ENCODE peak calls at places on chromosomes 2 and 18, in four cellular contexts. R, C, G and H are unnamed samples.

GRCh38 chr2:73970850-73971471 is 13.7 kb upstream of the TET3 start:
- DNase-seq in R (peak; percentile 89), C (peak; percentile 88), G (peak; percentile 29), H (no peak)

GRCh38 chr18:46344416-46345180 is 240.4 kb downstream of the HAUS1 start:
- DNase-seq in R (no peak), C (no peak), G (no peak), H (no peak)

GRCh38 chr2:81714817-81715216 is 1410.3 kb upstream of the LRRTM1 start:
- DNase-seq in R (no peak), C (no peak), G (no peak), H (no peak)

GRCh38 chr2:174013310-174013751 is 48.2 kb upstream of the SP3 start:
- DNase-seq in R (no peak), C (no peak), G (no peak), H (no peak)

GRCh38 chr2:2898744-2899143 is 478.9 kb downstream of the EIPR1 start:
- DNase-seq in R (no peak), C (no peak), G (no peak), H (no peak)

GRCh38 chr18:76350134-76351025 is 144.7 kb downstream of the ZNF516 start:
- DNase-seq in R (no peak), C (no peak), G (no peak), H (no peak)

GRCh38 chr2:204545861-204546773 is 842 bp downstream of the PARD3B start:
- DNase-seq in R (no peak), C (no peak), G (no peak), H (peak; percentile 11)

GRCh38 chr2:99710720-99711612 is 221.1 kb upstream of the REV1 start:
- DNase-seq in R (no peak), C (no peak), G (no peak), H (no peak)

GRCh38 chr2:101616411-101616810 is 81.1 kb upstream of the MAP4K4 start:
- DNase-seq in R (no peak), C (no peak), G (no peak), H (no peak)

GRCh38 chr18:57542801-57543427 is 43.6 kb downstream of the FECH start:
- DNase-seq in R (no peak), C (no peak), G (no peak), H (no peak)

GRCh38 chr2:96868555-96869280 is 1.2 kb downstream of the SEMA4C start:
- DNase-seq in R (peak; percentile 89), C (peak; percentile 33), G (peak; percentile 95), H (peak; percentile 83)

GRCh38 chr2:100344433-100344832 is 22.1 kb upstream of the LONRF2 start:
- DNase-seq in R (no peak), C (no peak), G (no peak), H (no peak)

GRCh38 chr18:49510393-49511115 is 23.5 kb upstream of the C18orf32 start:
- DNase-seq in R (peak; percentile 53), C (no peak), G (no peak), H (peak; percentile 50)

GRCh38 chr18:63365909-63366269 is 1.1 kb downstream of the KDSR start:
- DNase-seq in R (peak; percentile 14), C (no peak), G (no peak), H (no peak)

GRCh38 chr2:133434962-133435668 is 133.1 kb downstream of the NCKAP5 start:
- DNase-seq in R (no peak), C (no peak), G (no peak), H (peak; percentile 43)

GRCh38 chr2:178886006-178886405 is 78.8 kb upstream of the TTN start:
- DNase-seq in R (no peak), C (no peak), G (no peak), H (no peak)

GRCh38 chr18:75247041-75247551 is 36.5 kb downstream of the TSHZ1 start:
- DNase-seq in R (no peak), C (no peak), G (no peak), H (no peak)

GRCh38 chr2:37084797-37085196 is 479 bp downstream of the GPATCH11 start:
- DNase-seq in R (no peak), C (no peak), G (no peak), H (no peak)

GRCh38 chr2:151973013-151973900 is 125.6 kb downstream of the CACNB4 start:
- DNase-seq in R (no peak), C (no peak), G (peak; percentile 47), H (no peak)

GRCh38 chr18:2654828-2655152 is 736 bp upstream of the SMCHD1 start:
- DNase-seq in R (no peak), C (no peak), G (no peak), H (no peak)

GRCh38 chr18:23229472-23229871 is 94.2 kb downstream of the CABLES1 start:
- DNase-seq in R (no peak), C (no peak), G (no peak), H (no peak)

GRCh38 chr2:183224933-183225332 is 100.7 kb downstream of the NUP35 start:
- DNase-seq in R (no peak), C (no peak), G (no peak), H (no peak)

GRCh38 chr2:136301012-136301411 is 183.1 kb upstream of the CXCR4 start:
- DNase-seq in R (no peak), C (no peak), G (no peak), H (no peak)

GRCh38 chr2:233058717-233059546 is 1.2 kb upstream of the INPP5D start:
- DNase-seq in R (no peak), C (no peak), G (no peak), H (no peak)

GRCh38 chr2:97660775-97661417 is 2.9 kb downstream of the ACTR1B start:
- DNase-seq in R (peak; percentile 38), C (no peak), G (no peak), H (no peak)

GRCh38 chr2:9154061-9154460 is 52.6 kb upstream of the ASAP2 start:
- DNase-seq in R (no peak), C (no peak), G (no peak), H (no peak)

GRCh38 chr2:9150906-9151305 is 55.7 kb upstream of the ASAP2 start:
- DNase-seq in R (no peak), C (no peak), G (no peak), H (no peak)

GRCh38 chr2:9156483-9156882 is 50.1 kb upstream of the ASAP2 start:
- DNase-seq in R (no peak), C (no peak), G (no peak), H (no peak)

GRCh38 chr2:9152975-9153402 is 53.6 kb upstream of the ASAP2 start:
- DNase-seq in R (no peak), C (no peak), G (no peak), H (peak; percentile 34)

GRCh38 chr2:9153589-9153988 is 53.0 kb upstream of the ASAP2 start:
- DNase-seq in R (no peak), C (no peak), G (no peak), H (no peak)
- TF ChIP-seq BHLHE40 in R (no peak), C (no peak), G (no peak), H (no peak)

GRCh38 chr2:127591221-127591923 is 54.6 kb upstream of the GPR17 start:
- DNase-seq in R (peak; percentile 73), C (no peak), G (peak; percentile 74), H (peak; percentile 85)

GRCh38 chr2:127590386-127591190 is 55.1 kb downstream of the MYO7B start:
- DNase-seq in R (no peak), C (no peak), G (no peak), H (no peak)

GRCh38 chr2:127589876-127590275 is 54.4 kb downstream of the MYO7B start:
- DNase-seq in R (no peak), C (no peak), G (no peak), H (no peak)

GRCh38 chr2:127588241-127588640 is 52.8 kb downstream of the MYO7B start:
- DNase-seq in R (no peak), C (no peak), G (no peak), H (no peak)

GRCh38 chr2:127589358-127589757 is 53.9 kb downstream of the MYO7B start:
- DNase-seq in R (no peak), C (no peak), G (no peak), H (no peak)
- TF ChIP-seq SP1 in R (no peak), C (no peak), G (no peak), H (no peak)

GRCh38 chr2:212626371-212626918 is 87.8 kb upstream of the ERBB4 start:
- DNase-seq in R (no peak), C (no peak), G (no peak), H (no peak)
- TF ChIP-seq BHLHE40 in R (no peak), C (no peak), G (no peak), H (no peak)

DNA sequence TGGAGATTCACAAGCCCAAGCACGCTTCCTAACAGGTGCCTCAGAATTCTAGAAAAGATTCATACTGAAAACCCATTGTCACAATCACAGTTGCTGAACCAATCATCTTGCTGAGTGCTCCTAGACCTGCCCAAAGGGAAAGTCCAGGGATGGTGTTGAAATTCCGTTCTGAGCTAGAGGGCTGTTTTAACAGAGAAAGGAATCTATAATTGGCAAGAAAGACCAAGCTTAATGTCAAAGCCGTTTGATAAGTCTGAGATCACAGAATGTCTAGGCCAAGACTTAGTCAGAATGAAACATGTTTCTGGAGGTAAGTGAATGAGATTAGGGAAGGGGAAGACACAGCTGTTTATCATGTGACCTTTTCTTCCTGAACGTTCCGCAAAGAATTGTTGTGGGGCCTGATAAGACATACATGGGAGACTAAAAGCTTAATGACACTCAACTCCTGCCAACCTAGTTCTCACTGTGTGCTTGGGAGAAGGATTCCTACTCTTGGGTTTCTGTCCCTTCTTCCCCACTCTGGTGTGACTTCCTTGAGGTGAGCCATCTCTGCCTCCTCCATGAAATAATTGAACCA is 27.5 kb downstream of the PMAIP1 start:
- DNase-seq in R (peak; percentile 32), C (peak; percentile 98), G (no peak), H (no peak)
- TF ChIP-seq SP1 in R (no peak), C (peak; percentile 69), G (no peak), H (no peak)

GRCh38 chr2:26892133-26892532 is 44.2 kb downstream of the DPYSL5 start:
- DNase-seq in R (no peak), C (no peak), G (no peak), H (no peak)
- TF ChIP-seq BHLHE40 in R (no peak), C (no peak), G (no peak), H (no peak)

GRCh38 chr2:61632276-61633169 is 94.4 kb upstream of the XPO1 start:
- DNase-seq in R (no peak), C (no peak), G (no peak), H (no peak)
- TF ChIP-seq SP1 in R (no peak), C (no peak), G (no peak), H (no peak)